ENCODE peak calls at places on chromosome 1, in six cellular contexts. Z is IMR-90, T is neuronal stem cell, X is mesendoderm, L is trophoblast cell, F is H1. A is an unnamed sample.

GRCh38 chr1:61313906-61314422 is 231.6 kb downstream of the NFIA start:
- DNase-seq in L (no peak), X (peak; percentile 18), F (no peak), Z (no peak), T (no peak), A (no peak)

GRCh38 chr1:84145051-84145450 is 980 bp downstream of the PRKACB start:
- DNase-seq in X (no peak), F (no peak), Z (peak; percentile 23), T (no peak), L (no peak), A (no peak)

GRCh38 chr1:10160173-10160572 is 50.2 kb upstream of the KIF1B start:
- DNase-seq in F (no peak), T (no peak), L (no peak), X (no peak), Z (no peak), A (no peak)

GRCh38 chr1:161727343-161727924 is 6.1 kb downstream of the FCRLB start:
- DNase-seq in X (no peak), L (no peak), Z (peak; percentile 84), F (no peak), T (no peak), A (peak; percentile 89)

GRCh38 chr1:14282583-14283186 is 315.8 kb upstream of the KAZN start:
- DNase-seq in F (no peak), T (no peak), L (no peak), X (peak; percentile 38), Z (no peak), A (no peak)

GRCh38 chr1:11238311-11238710 is 24.0 kb downstream of the MTOR start:
- DNase-seq in L (no peak), T (no peak), Z (no peak), X (no peak), F (no peak), A (no peak)

GRCh38 chr1:214850432-214851010 is 232.0 kb upstream of the KCNK2 start:
- DNase-seq in F (no peak), L (no peak), Z (no peak), X (no peak), T (no peak), A (peak; percentile 42)

GRCh38 chr1:182446033-182446669 is 3.8 kb upstream of the RGSL1 start:
- DNase-seq in F (no peak), Z (peak; percentile 40), L (peak; percentile 27), T (peak; percentile 18), X (peak; percentile 79), A (peak; percentile 57)

GRCh38 chr1:166874464-166874863 is 1.6 kb downstream of the TADA1 start:
- DNase-seq in X (peak; percentile 21), F (no peak), L (no peak), Z (no peak), T (no peak), A (no peak)

GRCh38 chr1:36084502-36085115 is 715 bp downstream of the TEKT2 start:
- DNase-seq in F (no peak), T (no peak), Z (no peak), X (peak; percentile 51), L (no peak), A (no peak)
- H2BK120ac ChIP-seq in F (no peak overlapping the region), T (no peak overlapping the region), Z (no peak overlapping the region), X (no peak overlapping the region), L (no peak overlapping the region), A (no peak overlapping the region)

GRCh38 chr1:207333620-207334019 is 12.1 kb downstream of the CD55 start:
- DNase-seq in T (no peak), L (no peak), Z (no peak), F (no peak), X (no peak), A (no peak)
- H3K4me3 ChIP-seq in T (no peak overlapping the region), L (no peak overlapping the region), Z (no peak overlapping the region), F (no peak overlapping the region), X (no peak overlapping the region), A (no peak overlapping the region)

DNA sequence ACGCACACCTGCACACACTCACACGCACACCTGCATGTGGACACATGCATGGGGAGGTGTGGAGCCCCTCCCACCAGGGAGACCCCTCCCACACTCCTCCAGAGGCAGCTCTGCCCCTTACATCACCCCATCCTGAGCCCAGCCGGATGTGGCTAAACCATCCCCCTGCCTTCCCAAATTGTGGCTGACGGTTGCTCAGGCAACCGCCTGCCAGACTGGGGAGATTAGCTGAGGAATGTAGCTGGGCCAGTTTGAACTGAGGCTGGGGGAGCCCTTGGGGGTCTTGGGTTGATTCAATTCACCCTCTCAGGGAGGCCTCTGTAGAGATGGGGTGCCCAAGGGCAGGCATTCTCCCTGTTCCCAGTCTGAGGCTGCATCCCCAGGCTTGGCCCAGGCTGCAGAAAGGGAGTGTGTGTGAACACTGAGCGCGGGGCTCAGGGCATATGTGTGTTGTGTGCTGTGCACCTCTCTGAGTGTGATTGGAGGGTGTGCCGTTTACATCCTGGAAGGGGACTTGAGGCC is 12.9 kb downstream of the PTPRU start:
- DNase-seq in T (no peak), Z (peak; percentile 40), X (peak; percentile 99), F (peak; percentile 84), L (no peak), A (peak; percentile 43)
- H2BK120ac ChIP-seq in T (no peak overlapping the region), Z (peak overlapping the region; percentile 30), X (peak overlapping the region; percentile 74), F (peak overlapping the region; percentile 85), L (peak overlapping the region; percentile 95), A (no peak overlapping the region)

DNA sequence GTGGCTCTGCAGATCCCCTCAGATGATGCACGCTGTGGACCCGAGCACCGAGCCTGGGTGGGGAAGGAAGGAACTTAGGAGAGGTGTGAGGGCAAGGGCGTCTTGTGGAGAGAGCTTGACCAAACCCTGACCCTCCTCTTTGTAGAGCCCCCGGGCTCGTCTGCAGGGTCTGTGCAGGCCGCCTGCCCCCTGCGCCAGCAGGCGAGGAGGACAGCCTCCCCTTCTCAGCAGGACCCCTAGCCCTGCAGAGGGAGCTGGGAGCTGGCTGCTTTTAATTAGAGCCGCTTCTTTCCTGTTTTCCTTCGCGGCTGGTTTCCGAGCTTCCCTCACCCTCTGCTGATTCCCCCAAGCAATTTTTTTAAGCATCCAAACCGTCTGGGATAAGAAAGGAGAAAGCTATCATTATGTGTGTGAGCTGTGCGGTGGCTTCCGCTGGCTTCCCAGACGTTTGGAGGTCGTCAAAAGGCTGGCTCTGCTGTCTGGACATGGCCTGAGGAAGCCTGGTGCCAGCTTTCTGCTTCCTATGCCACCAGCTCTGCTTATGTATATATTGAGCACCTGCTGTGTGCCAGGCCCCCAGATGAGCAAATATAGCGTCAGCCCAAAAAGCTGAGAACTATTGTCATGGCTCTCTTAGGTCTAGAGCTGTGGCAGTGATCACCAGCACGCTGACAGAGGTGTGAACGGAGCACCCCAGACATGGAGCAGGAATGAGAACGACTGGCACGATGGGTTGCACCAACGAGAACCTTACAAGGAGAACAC is 160.2 kb upstream of the IRF2BP2 start:
- DNase-seq in T (no peak), F (no peak), X (no peak), L (no peak), Z (no peak), A (no peak)
- H3K4me3 ChIP-seq in T (no peak overlapping the region), F (no peak overlapping the region), X (no peak overlapping the region), L (no peak overlapping the region), Z (no peak overlapping the region), A (no peak overlapping the region)

GRCh38 chr1:148379170-148379500 is 104.0 kb downstream of the PPIAL4G start:
- DNase-seq in X (no peak), F (no peak), Z (no peak), T (no peak), L (no peak), A (no peak)
- H2BK120ac ChIP-seq in X (peak overlapping the region; percentile 7), F (no peak overlapping the region), Z (no peak overlapping the region), T (peak overlapping the region; percentile 47), L (no peak overlapping the region), A (no peak overlapping the region)

GRCh38 chr1:212467843-212468482 is 35.2 kb downstream of the NENF start:
- DNase-seq in L (peak; percentile 32), X (no peak), Z (no peak), F (no peak), T (no peak), A (peak; percentile 26)

GRCh38 chr1:212466913-212467650 is 34.4 kb downstream of the NENF start:
- DNase-seq in X (peak; percentile 32), Z (no peak), T (no peak), F (no peak), L (peak; percentile 81), A (no peak)

GRCh38 chr1:212471891-212472675 is 39.4 kb downstream of the NENF start:
- DNase-seq in Z (no peak), L (no peak), F (no peak), T (no peak), X (no peak), A (no peak)

GRCh38 chr1:212471286-212471685 is 38.6 kb downstream of the NENF start:
- DNase-seq in X (no peak), Z (no peak), F (no peak), L (no peak), T (no peak), A (no peak)

GRCh38 chr1:212470059-212470458 is 37.3 kb downstream of the NENF start:
- DNase-seq in F (no peak), L (peak; percentile 94), X (no peak), Z (peak; percentile 99), T (no peak), A (peak; percentile 91)
- H3K4me3 ChIP-seq in F (no peak overlapping the region), L (no peak overlapping the region), X (no peak overlapping the region), Z (no peak overlapping the region), T (no peak overlapping the region), A (peak overlapping the region; percentile 62)

DNA sequence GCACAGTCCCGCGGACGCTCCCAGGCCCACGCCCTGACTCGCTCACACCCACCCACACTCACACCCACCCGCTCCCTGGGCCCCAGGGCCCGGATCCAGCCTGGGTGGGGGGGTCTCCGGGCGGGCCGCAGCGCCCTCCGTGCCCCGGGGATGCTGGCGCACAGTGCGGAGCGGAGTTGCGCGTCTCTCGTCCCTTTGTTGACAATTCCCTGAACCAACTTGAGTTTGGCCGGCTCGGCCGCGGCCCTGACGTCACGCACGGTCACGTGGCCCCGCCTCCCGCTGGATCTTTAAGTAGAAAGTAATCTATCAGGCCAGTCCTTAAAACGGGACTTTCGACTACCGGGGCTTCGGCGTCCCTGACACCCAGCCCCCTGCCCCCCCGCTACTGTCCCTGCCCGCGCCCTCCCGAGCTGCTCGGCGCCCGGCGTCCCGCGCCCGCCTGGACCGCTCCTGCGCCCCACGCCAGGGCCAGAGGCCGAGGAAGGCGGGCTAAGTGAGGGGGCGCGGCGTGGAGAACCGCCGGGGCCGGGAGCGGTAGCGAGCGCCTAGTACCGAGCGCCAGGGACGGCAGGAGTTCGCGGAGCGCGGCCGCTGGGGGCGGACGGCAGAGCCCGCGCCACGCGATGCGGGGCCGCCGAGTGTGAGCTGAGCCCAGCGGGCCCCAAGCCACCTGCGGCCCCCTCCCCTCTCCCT is at the start of gene FOXD3:
- DNase-seq in L (no peak), X (peak; percentile 87), Z (peak; percentile 37), F (no peak), T (peak; percentile 72), A (peak; percentile 56)
- H2BK120ac ChIP-seq in L (no peak within 1 kb of the TSS), X (no peak within 1 kb of the TSS), Z (no peak within 1 kb of the TSS), F (no peak within 1 kb of the TSS), T (no peak within 1 kb of the TSS), A (no peak within 1 kb of the TSS)

DNA sequence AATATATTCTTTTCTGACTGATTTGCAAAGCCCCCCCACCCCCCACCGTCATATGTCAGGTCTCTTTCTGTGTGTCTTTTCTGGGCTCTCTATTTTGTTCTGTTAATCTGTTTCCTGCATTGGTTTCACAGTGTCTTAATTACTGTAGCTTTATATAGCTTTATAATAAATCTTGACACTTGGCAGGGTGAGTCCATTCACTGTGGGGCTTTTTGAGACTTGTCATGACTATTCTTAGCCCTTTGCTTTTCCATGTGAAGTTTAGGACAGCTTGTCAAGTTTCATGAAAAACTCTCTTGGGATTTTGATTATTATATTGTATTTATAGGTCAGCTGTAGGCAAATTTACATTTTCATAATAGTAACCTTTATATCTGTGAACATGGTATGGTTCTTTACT is 50.4 kb downstream of the MIGA1 start:
- DNase-seq in Z (no peak), F (no peak), L (no peak), T (no peak), X (no peak), A (peak; percentile 66)
- H3K4me3 ChIP-seq in Z (no peak overlapping the region), F (no peak overlapping the region), L (no peak overlapping the region), T (no peak overlapping the region), X (no peak overlapping the region), A (no peak overlapping the region)

A was measured in mesenchymal stem cell.